ENCODE peak calls at places on chromosomes 11 and 22, in nine cellular contexts. X is A549, W is PC-9, U is gastrocnemius medialis, C is right lobe of liver, Y is tibial artery, S is coronary artery, H is uterus, Q is right atrium auricular region. Z is an unnamed sample.

GRCh38 chr11:15826008-15826650 is 530.2 kb downstream of the SOX6 start:
- DNase-seq in X (no peak), W (no peak), U (no peak), C (no peak), Y (no peak), S (no peak), H (no peak), Q (no peak), Z (no peak)

GRCh38 chr11:14676068-14676467 is 32.5 kb downstream of the PDE3B start:
- DNase-seq in X (no peak), W (no peak), U (no peak), C (no peak), Y (no peak), S (no peak), H (no peak), Q (no peak), Z (no peak)

GRCh38 chr11:95245038-95245437 is 14.0 kb upstream of the SESN3 start:
- DNase-seq in X (peak), W (no peak), U (no peak), C (no peak), Y (no peak), S (no peak), H (no peak), Q (no peak), Z (no peak)

GRCh38 chr22:28411125-28411524 is 268.5 kb downstream of the TTC28 start:
- DNase-seq in X (no peak), W (no peak), U (no peak), C (no peak), Y (no peak), S (no peak), H (no peak), Q (no peak), Z (no peak)

GRCh38 chr11:105767945-105768344 is 158.1 kb downstream of the GRIA4 start:
- DNase-seq in X (no peak), W (no peak), U (no peak), C (no peak), Y (no peak), S (no peak), H (no peak), Q (no peak), Z (no peak)

GRCh38 chr11:120235024-120235628 is 4.8 kb upstream of the POU2F3 start:
- DNase-seq in X (peak), W (peak), U (no peak), C (peak), Y (no peak), S (no peak), H (peak), Q (no peak), Z (no peak)

GRCh38 chr22:43152355-43153071 is 1.2 kb downstream of the TSPO start:
- DNase-seq in X (peak), W (peak), U (peak), C (peak), Y (peak), S (peak), H (peak), Q (peak), Z (peak)

GRCh38 chr22:50146440-50147228 is 23.9 kb upstream of the PANX2 start:
- DNase-seq in X (peak), W (peak), U (no peak), C (peak), Y (no peak), S (peak), H (peak), Q (peak), Z (peak)

GRCh38 chr11:35030716-35031213 is 108.2 kb upstream of the CD44 start:
- DNase-seq in X (peak), W (peak), U (peak), C (no peak), Y (peak), S (peak), H (peak), Q (peak), Z (peak)

GRCh38 chr11:114081641-114082414 is 22.3 kb downstream of the ZBTB16 start:
- DNase-seq in X (no peak), W (no peak), U (no peak), C (no peak), Y (no peak), S (no peak), H (peak), Q (no peak), Z (no peak)

GRCh38 chr11:76648061-76648460 is 22.5 kb downstream of the LRRC32 start:
- DNase-seq in X (no peak), W (no peak), U (no peak), C (no peak), Y (no peak), S (no peak), H (no peak), Q (no peak), Z (no peak)

GRCh38 chr11:15884792-15885540 is 471.4 kb downstream of the SOX6 start:
- DNase-seq in X (no peak), W (no peak), U (no peak), C (no peak), Y (no peak), S (no peak), H (peak), Q (no peak), Z (no peak)

GRCh38 chr11:128936546-128937275 is 6.0 kb downstream of the TP53AIP1 start:
- DNase-seq in X (no peak), W (no peak), U (no peak), C (no peak), Y (no peak), S (no peak), H (no peak), Q (no peak), Z (no peak)

GRCh38 chr22:38843716-38844660 is at the start of gene NPTXR:
- DNase-seq in X (peak), W (peak), U (no peak), C (peak), Y (peak), S (no peak), H (peak), Q (no peak), Z (peak)

GRCh38 chr22:38710866-38711265 is 5.1 kb downstream of the GTPBP1 start:
- DNase-seq in X (no peak), W (no peak), U (no peak), C (no peak), Y (no peak), S (no peak), H (no peak), Q (no peak), Z (no peak)

GRCh38 chr22:27992294-27993165 is 73.5 kb upstream of the PITPNB start:
- DNase-seq in X (no peak), W (no peak), U (no peak), C (no peak), Y (peak), S (peak), H (no peak), Q (no peak), Z (peak)

GRCh38 chr11:9219115-9219514 is 46.0 kb downstream of the DENND5A start:
- DNase-seq in X (peak), W (no peak), U (no peak), C (no peak), Y (no peak), S (no peak), H (no peak), Q (no peak), Z (no peak)

GRCh38 chr11:57482782-57483569 is 22.6 kb downstream of the RTN4RL2 start:
- DNase-seq in X (peak), W (peak), U (no peak), C (no peak), Y (no peak), S (no peak), H (no peak), Q (no peak), Z (no peak)

GRCh38 chr11:67301313-67301921 is 1.9 kb upstream of the SSH3 start:
- DNase-seq in X (no peak), W (no peak), U (no peak), C (no peak), Y (peak), S (no peak), H (no peak), Q (no peak), Z (peak)

GRCh38 chr11:84685976-84686375 is 941.2 kb downstream of the DLG2 start:
- DNase-seq in X (no peak), W (no peak), U (no peak), C (no peak), Y (no peak), S (no peak), H (no peak), Q (no peak), Z (no peak)

GRCh38 chr11:106961518-106961917 is 56.8 kb downstream of the GUCY1A2 start:
- DNase-seq in X (peak), W (no peak), U (no peak), C (no peak), Y (no peak), S (no peak), H (no peak), Q (no peak), Z (no peak)

DNA sequence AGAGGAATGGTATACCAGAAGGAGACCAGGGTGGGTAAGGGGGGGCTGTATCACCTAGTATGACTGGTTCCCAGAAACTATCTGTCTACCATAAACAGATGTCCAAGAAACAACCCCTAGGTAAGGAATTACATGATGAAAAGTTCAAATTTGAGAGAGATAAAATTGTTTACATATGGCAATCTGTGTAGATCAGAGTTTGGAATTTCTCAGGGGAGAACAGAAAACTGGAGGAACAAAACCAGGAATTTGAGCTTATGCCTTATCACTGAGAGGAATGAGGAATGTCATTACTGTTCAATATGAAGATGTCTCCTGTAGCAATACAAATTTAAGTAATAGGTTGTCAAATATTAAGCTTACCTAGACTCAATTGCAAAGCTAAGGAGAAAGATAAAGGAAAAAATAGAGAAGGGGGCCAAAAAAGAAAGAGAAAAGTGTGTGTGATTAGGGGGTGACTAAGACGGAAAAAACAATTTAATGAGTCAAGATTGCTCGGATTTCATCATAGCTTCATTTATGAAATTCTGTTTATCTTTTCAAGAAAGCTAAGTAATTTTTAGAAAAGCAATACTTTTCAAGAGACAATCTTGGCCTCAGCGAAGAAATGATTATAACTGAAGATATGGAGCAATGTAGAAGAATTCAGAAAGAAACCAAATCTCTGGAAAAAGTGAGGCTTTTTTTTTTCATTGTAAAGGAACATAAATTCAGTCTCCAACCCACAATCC is 117.8 kb downstream of the APOL5 start:
- DNase-seq in X (no peak), W (no peak), U (no peak), C (no peak), Y (no peak), S (no peak), H (no peak), Q (no peak), Z (no peak)
- H3K4me3 ChIP-seq in X (peak), W (peak), U (peak), C (peak), Y (peak), S (peak), H (peak), Q (peak), Z (no peak)

GRCh38 chr11:28342704-28343103 is 234.5 kb downstream of the METTL15 start:
- DNase-seq in X (peak), W (no peak), U (no peak), C (no peak), Y (no peak), S (no peak), H (no peak), Q (no peak), Z (no peak)

GRCh38 chr11:28337701-28338100 is 229.5 kb downstream of the METTL15 start:
- DNase-seq in X (no peak), W (no peak), U (no peak), C (no peak), Y (no peak), S (no peak), H (no peak), Q (no peak), Z (no peak)

GRCh38 chr11:28339488-28339887 is 231.3 kb downstream of the METTL15 start:
- DNase-seq in X (peak), W (no peak), U (no peak), C (no peak), Y (no peak), S (no peak), H (no peak), Q (no peak), Z (no peak)

GRCh38 chr11:28343304-28344233 is 235.4 kb downstream of the METTL15 start:
- DNase-seq in X (peak), W (peak), U (no peak), C (no peak), Y (no peak), S (no peak), H (no peak), Q (no peak), Z (no peak)

DNA sequence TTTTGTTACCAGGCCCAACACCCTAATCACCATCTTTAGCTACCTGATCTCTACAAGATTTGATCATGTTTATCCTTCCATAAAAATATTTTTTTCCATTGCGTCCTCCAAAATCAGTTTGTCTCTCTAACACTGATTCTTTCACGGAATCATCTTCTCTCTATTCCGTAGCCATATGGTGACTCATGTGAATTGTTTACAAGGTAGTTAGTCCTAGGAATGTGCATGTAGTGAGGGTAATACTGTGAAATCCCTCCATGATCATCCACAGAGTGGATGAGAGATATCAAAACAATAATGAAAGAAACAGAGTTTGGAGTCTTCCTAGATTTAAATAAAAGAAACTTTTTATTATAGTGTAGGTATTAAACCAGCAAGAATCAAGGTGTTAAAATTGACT is 230.2 kb downstream of the METTL15 start:
- DNase-seq in X (no peak), W (no peak), U (no peak), C (no peak), Y (no peak), S (no peak), H (no peak), Q (no peak), Z (no peak)
- H3K27ac ChIP-seq in X (no peak), W (no peak), U (no peak), C (no peak), Y (no peak), S (no peak), H (no peak), Q (no peak), Z (no peak)

DNA sequence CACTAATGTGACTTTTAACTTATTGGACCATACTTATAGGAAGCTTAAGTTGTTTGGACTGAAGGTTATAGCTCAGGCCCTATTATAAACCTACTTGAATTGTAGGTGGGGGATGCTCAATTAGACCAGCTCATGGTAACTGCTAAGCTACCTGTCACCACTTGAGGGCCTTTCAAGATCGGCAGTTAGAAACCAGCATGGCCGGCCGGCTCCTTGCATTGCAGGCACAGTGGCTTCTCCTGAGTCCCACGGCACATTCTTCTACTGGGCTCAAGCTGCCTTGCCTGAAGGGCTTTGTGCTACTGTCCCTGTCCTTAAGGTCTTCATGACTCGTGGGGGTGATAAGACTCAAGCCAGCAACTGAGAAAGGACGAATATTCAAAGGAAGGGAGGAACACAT is 70.8 kb downstream of the TBC1D22A start:
- DNase-seq in X (peak), W (no peak), U (no peak), C (no peak), Y (no peak), S (peak), H (no peak), Q (no peak), Z (no peak)
- TF ChIP-seq CTCF in X (no peak), W (peak), U (no peak), C (peak), Y (no peak), S (no peak), H (no peak), Q (peak), Z (peak)

GRCh38 chr11:3231550-3231850 is 717 bp downstream of the MRGPRE start:
- DNase-seq in X (no peak), W (no peak), U (no peak), C (no peak), Y (no peak), S (no peak), H (no peak), Q (no peak), Z (no peak)
- H3K4me3 ChIP-seq in X (no peak), W (no peak), U (no peak), C (no peak), Y (no peak), S (no peak), H (no peak), Q (no peak), Z (no peak)

GRCh38 chr11:69634069-69634468 is 6.9 kb upstream of the CCND1 start:
- DNase-seq in X (no peak), W (no peak), U (no peak), C (no peak), Y (no peak), S (no peak), H (no peak), Q (no peak), Z (no peak)

GRCh38 chr11:69632900-69633299 is 8.1 kb upstream of the CCND1 start:
- DNase-seq in X (no peak), W (no peak), U (no peak), C (no peak), Y (no peak), S (no peak), H (no peak), Q (no peak), Z (no peak)

GRCh38 chr11:69627551-69627950 is 13.4 kb upstream of the CCND1 start:
- DNase-seq in X (no peak), W (no peak), U (no peak), C (no peak), Y (no peak), S (no peak), H (no peak), Q (no peak), Z (no peak)

GRCh38 chr11:69634590-69634989 is 6.4 kb upstream of the CCND1 start:
- DNase-seq in X (no peak), W (no peak), U (no peak), C (peak), Y (no peak), S (peak), H (no peak), Q (no peak), Z (no peak)

DNA sequence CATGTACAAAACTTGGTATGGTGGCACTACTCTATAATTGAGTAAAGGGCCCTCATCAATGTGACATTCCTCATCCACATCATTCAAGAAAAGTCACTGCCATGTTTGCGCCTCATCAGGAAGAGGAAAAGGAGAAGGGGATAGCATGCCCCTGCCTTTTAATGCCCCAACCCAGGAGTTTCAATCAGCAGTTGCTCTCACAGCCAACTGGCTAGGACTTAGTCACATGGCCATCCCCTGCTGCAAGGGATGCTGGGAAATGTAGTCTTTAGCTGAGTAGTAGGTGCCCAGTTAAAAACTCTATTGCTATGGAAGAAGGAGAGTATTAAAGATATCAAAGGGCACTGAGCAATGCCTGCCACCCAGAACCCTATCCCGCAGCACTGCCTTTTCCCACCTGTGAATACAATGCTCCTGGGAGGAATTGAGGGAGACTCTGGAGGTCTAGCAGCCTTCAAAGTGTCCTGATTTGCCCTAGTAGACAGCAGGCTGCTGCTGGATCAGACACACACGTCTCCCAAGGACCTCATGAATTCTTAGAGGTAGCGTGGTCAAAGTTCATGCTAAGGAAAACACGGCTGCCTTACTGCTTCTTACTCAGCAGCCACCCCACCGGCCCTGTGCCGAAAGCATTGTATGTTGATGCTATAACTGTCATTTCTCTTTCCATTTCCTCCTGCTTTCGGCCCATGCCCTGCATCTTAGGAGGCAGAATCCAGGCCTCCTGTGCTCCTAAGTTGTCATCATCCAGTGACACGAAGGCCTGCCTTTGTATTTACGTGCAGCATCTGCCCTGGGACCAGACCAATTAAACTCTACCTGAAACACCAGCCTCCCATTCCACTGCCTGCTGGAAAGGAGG is 10.7 kb upstream of the CCND1 start:
- DNase-seq in X (peak), W (no peak), U (no peak), C (no peak), Y (no peak), S (no peak), H (no peak), Q (no peak), Z (no peak)
- H3K27ac ChIP-seq in X (no peak), W (no peak), U (no peak), C (no peak), Y (no peak), S (no peak), H (no peak), Q (no peak), Z (no peak)